ENCODE peak calls at places on chromosomes 7 and 10, in seven cellular contexts. W, O, E, I, Q, D and G are unnamed samples.
A peak's percentile ranks its signal among the peaks of the same experiment; 100 is the strongest.

GRCh38 chr7:156751319-156751718 is 110.7 kb downstream of the RNF32 start:
- DNase-seq in E (no peak), O (no peak), Q (no peak), I (no peak), D (no peak), W (no peak), G (no peak)

GRCh38 chr10:118383699-118384098 is 41.6 kb upstream of the FAM204A start:
- DNase-seq in I (no peak), O (no peak), E (no peak), W (no peak), Q (no peak), D (no peak), G (no peak)

GRCh38 chr10:119282446-119282845 is 75.1 kb downstream of the GRK5 start:
- DNase-seq in W (no peak), O (no peak), I (no peak), D (no peak), E (no peak), Q (no peak), G (no peak)

GRCh38 chr10:28677889-28678686 is 767 bp downstream of the BAMBI start:
- DNase-seq in I (peak; percentile 50), E (peak; percentile 14), W (no peak), D (peak; percentile 16), Q (no peak), O (peak; percentile 56), G (no peak)

GRCh38 chr10:123582084-123582989 is 83.8 kb upstream of the GPR26 start:
- DNase-seq in O (peak; percentile 75), I (peak; percentile 66), E (peak; percentile 72), Q (peak; percentile 75), D (peak; percentile 57), W (peak; percentile 39), G (peak; percentile 78)

GRCh38 chr7:55086413-55087201 is 67.8 kb downstream of the EGFR start:
- DNase-seq in O (no peak), I (peak; percentile 39), E (no peak), Q (no peak), W (no peak), D (no peak), G (peak; percentile 45)

GRCh38 chr7:112112822-112113255 is 93.4 kb downstream of the DOCK4 start:
- DNase-seq in I (no peak), E (peak; percentile 57), W (no peak), D (no peak), O (no peak), Q (no peak), G (no peak)

GRCh38 chr7:46786221-46786951 is 795.5 kb downstream of the TNS3 start:
- DNase-seq in W (no peak), O (no peak), Q (no peak), I (no peak), E (no peak), D (no peak), G (no peak)

GRCh38 chr7:111532625-111533024 is 29.7 kb downstream of the IMMP2L start:
- DNase-seq in D (no peak), O (peak; percentile 50), E (no peak), I (no peak), Q (no peak), W (no peak), G (no peak)

GRCh38 chr10:29160110-29160669 is 128.7 kb upstream of the LYZL1 start:
- DNase-seq in Q (peak; percentile 71), D (no peak), E (no peak), O (no peak), W (no peak), I (no peak), G (no peak)

GRCh38 chr7:77587276-77587675 is 50.2 kb downstream of the PTPN12 start:
- DNase-seq in O (no peak), I (no peak), W (no peak), D (no peak), E (no peak), Q (no peak), G (no peak)

GRCh38 chr7:8068892-8069686 is 100.5 kb downstream of the GLCCI1 start:
- DNase-seq in D (no peak), W (no peak), O (peak; percentile 54), Q (no peak), I (no peak), E (no peak), G (no peak)

GRCh38 chr10:1078668-1079067 is 22.5 kb downstream of the WDR37 start:
- DNase-seq in I (no peak), W (no peak), D (no peak), Q (no peak), O (no peak), E (no peak), G (no peak)

GRCh38 chr10:1069680-1070079 is 13.5 kb downstream of the WDR37 start:
- DNase-seq in O (no peak), W (no peak), E (no peak), D (no peak), Q (no peak), I (no peak), G (no peak)

GRCh38 chr10:1074063-1074747 is 18.0 kb downstream of the WDR37 start:
- DNase-seq in E (no peak), Q (no peak), O (no peak), W (no peak), I (no peak), D (no peak), G (no peak)

GRCh38 chr10:1070939-1071338 is 14.8 kb downstream of the WDR37 start:
- DNase-seq in E (no peak), W (no peak), I (no peak), O (no peak), D (no peak), Q (no peak), G (no peak)

DNA sequence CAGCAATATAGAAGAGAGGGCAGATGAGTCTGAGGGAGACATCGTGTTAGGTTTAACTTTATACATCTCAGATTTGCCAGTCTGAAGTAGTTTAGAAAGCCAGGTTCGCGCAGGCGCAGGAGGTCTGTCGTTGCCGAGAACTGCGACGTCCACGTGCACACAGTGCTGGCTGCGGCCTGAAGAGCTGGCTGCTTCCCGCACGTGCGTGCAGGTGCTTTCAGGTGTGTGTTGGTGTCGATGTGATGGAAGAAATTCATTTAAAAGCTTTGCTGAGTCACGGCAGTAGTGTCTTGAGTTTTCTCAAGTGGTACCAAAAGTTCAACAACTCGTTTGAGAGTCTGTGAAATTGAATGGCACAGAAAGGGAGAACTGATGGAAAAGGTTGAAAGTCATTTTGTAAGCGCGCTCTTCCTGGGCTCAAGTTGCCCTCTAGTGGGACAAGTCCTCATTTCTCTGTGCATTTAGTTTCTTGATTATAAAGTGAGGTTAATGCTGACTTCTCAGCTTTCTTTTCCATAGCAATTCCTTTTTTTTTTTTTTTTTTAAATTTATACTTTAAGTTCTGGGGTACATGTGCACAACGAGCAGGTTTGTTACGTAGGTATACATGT is 18.7 kb downstream of the WDR37 start:
- DNase-seq in O (no peak), D (no peak), Q (peak; percentile 12), W (no peak), I (peak; percentile 12), E (no peak), G (peak; percentile 70)
- TF ChIP-seq CTCF in O (no peak), D (peak; percentile 18), Q (peak; percentile 22), W (no peak), I (peak; percentile 64), E (no peak), G (no peak)

GRCh38 chr10:79431422-79431821 is 14.0 kb downstream of the ZCCHC24 start:
- DNase-seq in E (no peak), D (no peak), I (no peak), Q (no peak), O (peak; percentile 16), W (no peak), G (no peak)

GRCh38 chr10:79433324-79434222 is 11.9 kb downstream of the ZCCHC24 start:
- DNase-seq in I (no peak), W (no peak), D (no peak), E (no peak), Q (no peak), O (peak; percentile 76), G (no peak)

GRCh38 chr10:79430506-79430905 is 14.9 kb downstream of the ZCCHC24 start:
- DNase-seq in Q (no peak), O (no peak), W (no peak), I (no peak), D (no peak), E (no peak), G (no peak)

GRCh38 chr10:79430946-79431345 is 14.5 kb downstream of the ZCCHC24 start:
- DNase-seq in O (no peak), Q (no peak), W (no peak), D (no peak), I (no peak), E (no peak), G (no peak)

GRCh38 chr10:79431891-79432831 is 13.3 kb downstream of the ZCCHC24 start:
- DNase-seq in D (no peak), E (no peak), W (no peak), O (no peak), I (no peak), Q (no peak), G (no peak)
- H3K4me1 ChIP-seq in D (no peaks in the 10 kb centered on the region), E (no peaks in the 10 kb centered on the region), W (peaks cover 17% of the 10 kb centered on the region), O (peaks cover 60% of the 10 kb centered on the region), I (no peaks in the 10 kb centered on the region), Q (peaks cover 4% of the 10 kb centered on the region), G (peaks cover 21% of the 10 kb centered on the region)

DNA sequence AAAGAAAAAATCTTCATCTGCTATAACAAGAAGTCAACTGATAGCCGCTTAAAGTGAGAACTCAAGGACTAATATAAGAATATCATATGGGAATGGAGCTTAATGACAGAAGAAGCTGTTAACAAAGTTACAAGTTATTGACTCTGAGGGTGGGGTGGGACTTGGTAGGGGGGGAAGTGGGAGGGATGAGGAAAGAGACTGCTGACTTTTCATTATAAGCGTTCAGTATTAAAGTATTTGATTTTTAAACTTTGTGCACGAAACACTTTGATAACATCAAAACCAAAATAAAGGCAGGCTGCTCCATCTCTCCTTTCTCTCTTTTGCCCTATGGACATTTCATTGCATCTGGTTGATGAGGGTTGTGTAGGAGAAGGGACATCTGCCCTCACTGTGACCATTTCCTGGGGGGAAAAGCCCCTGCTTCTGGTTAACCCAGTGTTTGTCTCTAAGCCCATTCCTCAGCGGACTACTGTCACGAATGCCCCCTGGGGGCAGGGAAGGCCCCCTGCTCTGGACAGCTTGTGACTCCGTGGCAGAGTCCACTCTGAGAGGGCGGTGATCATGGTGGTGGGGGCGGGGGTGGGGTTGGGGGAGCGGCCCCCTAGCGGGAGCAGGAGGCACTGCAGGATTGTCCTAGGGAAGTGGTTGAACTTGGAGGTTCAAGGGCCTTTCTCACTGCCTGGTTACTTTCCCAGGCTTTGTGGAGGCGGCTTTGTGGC is 17.4 kb downstream of the SLC13A4 start:
- DNase-seq in E (no peak), O (no peak), D (no peak), Q (peak; percentile 46), I (peak; percentile 27), W (no peak), G (no peak)
- TF ChIP-seq CTCF in E (peak; percentile 38), O (peak; percentile 48), D (peak; percentile 39), Q (peak; percentile 56), I (peak; percentile 70), W (peak; percentile 78), G (no peak)

DNA sequence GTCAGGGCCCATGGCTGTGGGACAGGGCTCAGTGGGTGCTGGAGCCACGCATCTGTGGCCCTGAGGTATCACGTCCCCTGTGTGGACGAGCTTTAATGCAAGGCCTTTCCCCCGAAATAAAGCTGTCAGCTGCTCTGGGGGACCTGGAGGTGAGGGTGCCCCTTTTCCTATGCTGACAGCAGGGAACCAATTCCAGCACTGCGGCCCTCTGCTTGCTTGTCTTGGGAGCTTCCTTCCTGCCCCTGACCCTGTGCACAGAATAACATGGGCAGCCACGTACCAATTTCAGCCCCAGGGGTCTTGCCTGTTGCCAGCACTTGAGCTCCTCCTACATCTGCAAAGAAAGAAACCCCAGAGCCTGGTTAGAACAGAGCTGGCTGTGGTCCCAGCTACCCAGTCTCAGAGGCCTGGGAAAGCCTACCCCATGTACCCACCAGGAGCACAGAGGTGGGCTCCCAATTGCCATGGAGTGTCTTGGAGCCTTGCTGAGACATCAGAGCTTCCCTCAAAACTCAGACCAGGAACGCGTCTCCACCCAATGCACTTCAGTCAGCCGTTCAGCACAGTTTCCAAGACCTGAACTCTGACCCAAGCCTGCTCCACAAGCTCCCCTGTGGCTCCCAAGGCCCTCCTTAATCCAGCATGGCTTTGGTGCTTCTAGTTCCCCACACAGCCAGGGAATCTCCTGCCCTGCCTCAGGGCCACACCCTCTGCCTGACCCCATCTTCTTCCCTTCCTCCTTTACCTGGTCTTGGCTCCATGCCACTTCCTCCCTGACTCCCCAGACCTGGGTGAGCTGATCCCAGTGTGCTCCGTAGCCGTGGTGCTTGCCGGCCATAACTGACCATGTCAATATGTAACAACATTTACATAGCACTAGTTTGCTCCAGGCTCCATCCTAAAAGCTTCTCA is 20.3 kb downstream of the TMEM273 start:
- DNase-seq in O (no peak), D (no peak), I (no peak), E (no peak), Q (no peak), W (no peak), G (peak; percentile 24)
- H3K4me1 ChIP-seq in O (no peaks in the 10 kb centered on the region), D (no peaks in the 10 kb centered on the region), I (peaks cover 22% of the 10 kb centered on the region), E (no peaks in the 10 kb centered on the region), Q (no peaks in the 10 kb centered on the region), W (no peaks in the 10 kb centered on the region), G (no peaks in the 10 kb centered on the region)